ENCODE peak calls at places on chromosomes 3 and 15, in eight cellular contexts. X, N, I, B, O, R, C and S are unnamed samples.

GRCh38 chr15:47897525-47897924 is 180.2 kb downstream of the SEMA6D start:
- DNase-seq in X (no peak), N (no peak), I (no peak), B (no peak), O (no peak), R (no peak), C (no peak), S (no peak)

GRCh38 chr3:188052229-188052965 is 101.6 kb upstream of the LPP start:
- DNase-seq in X (no peak), N (peak), I (peak), B (no peak), O (peak), R (peak), C (peak), S (peak)

GRCh38 chr3:121748638-121749275 is 784 bp downstream of the GOLGB1 start:
- DNase-seq in X (no peak), N (peak), I (peak), B (no peak), O (no peak), R (peak), C (peak), S (no peak)

GRCh38 chr3:61645148-61645547 is 83.8 kb downstream of the PTPRG start:
- DNase-seq in X (no peak), N (no peak), I (no peak), B (no peak), O (no peak), R (no peak), C (no peak), S (no peak)

GRCh38 chr3:56788506-56788905 is 13.2 kb downstream of the ARHGEF3 start:
- DNase-seq in X (no peak), N (no peak), I (no peak), B (no peak), O (no peak), R (no peak), C (no peak), S (no peak)

GRCh38 chr3:127680146-127680661 is 7.5 kb downstream of the ABTB1 start:
- DNase-seq in X (no peak), N (no peak), I (no peak), B (no peak), O (no peak), R (no peak), C (no peak), S (peak)

GRCh38 chr3:5677560-5677959 is 490.1 kb downstream of the EDEM1 start:
- DNase-seq in X (no peak), N (no peak), I (no peak), B (no peak), O (no peak), R (no peak), C (no peak), S (no peak)

GRCh38 chr3:18774319-18774877 is 349.3 kb upstream of the SATB1 start:
- DNase-seq in X (no peak), N (no peak), I (no peak), B (no peak), O (no peak), R (no peak), C (no peak), S (no peak)

GRCh38 chr15:63251701-63252100 is 25.7 kb upstream of the APH1B start:
- DNase-seq in X (no peak), N (no peak), I (no peak), B (no peak), O (no peak), R (no peak), C (no peak), S (no peak)

GRCh38 chr15:101056366-101057334 is 137.5 kb downstream of the LRRK1 start:
- DNase-seq in X (no peak), N (no peak), I (peak), B (no peak), O (no peak), R (peak), C (peak), S (no peak)

GRCh38 chr3:65635661-65636060 is 403.1 kb downstream of the MAGI1 start:
- DNase-seq in X (no peak), N (no peak), I (no peak), B (no peak), O (no peak), R (no peak), C (no peak), S (no peak)

GRCh38 chr3:15295506-15295905 is 36.9 kb downstream of the SH3BP5 start:
- DNase-seq in X (peak), N (no peak), I (peak), B (no peak), O (no peak), R (no peak), C (peak), S (no peak)

GRCh38 chr3:65526656-65527055 is 512.1 kb downstream of the MAGI1 start:
- DNase-seq in X (no peak), N (no peak), I (no peak), B (no peak), O (no peak), R (no peak), C (no peak), S (no peak)

GRCh38 chr3:46664188-46664970 is 29.1 kb downstream of the ALS2CL start:
- DNase-seq in X (no peak), N (peak), I (no peak), B (no peak), O (no peak), R (no peak), C (no peak), S (no peak)

GRCh38 chr3:31077021-31077601 is 182.7 kb upstream of the GADL1 start:
- DNase-seq in X (peak), N (no peak), I (peak), B (no peak), O (no peak), R (peak), C (peak), S (no peak)

GRCh38 chr15:87369269-87369668 is 887.3 kb downstream of the NTRK3 start:
- DNase-seq in X (peak), N (no peak), I (peak), B (no peak), O (no peak), R (no peak), C (peak), S (no peak)

GRCh38 chr15:62119224-62119925 is 45.7 kb downstream of the C2CD4B start:
- DNase-seq in X (peak), N (no peak), I (peak), B (no peak), O (no peak), R (peak), C (peak), S (no peak)

GRCh38 chr3:108527827-108528226 is 17.4 kb upstream of the MYH15 start:
- DNase-seq in X (no peak), N (no peak), I (no peak), B (no peak), O (no peak), R (no peak), C (no peak), S (no peak)

GRCh38 chr3:2713923-2714322 is 396.3 kb downstream of the IL5RA start:
- DNase-seq in X (no peak), N (no peak), I (no peak), B (no peak), O (no peak), R (no peak), C (no peak), S (no peak)

GRCh38 chr15:65641723-65642475 is 20.2 kb downstream of the SLC24A1 start:
- DNase-seq in X (no peak), N (no peak), I (no peak), B (no peak), O (no peak), R (no peak), C (no peak), S (no peak)

GRCh38 chr3:71919572-71919971 is 134.6 kb upstream of the PROK2 start:
- DNase-seq in X (no peak), N (no peak), I (no peak), B (no peak), O (no peak), R (no peak), C (no peak), S (no peak)

GRCh38 chr15:63277893-63278505 is 594 bp downstream of the APH1B start:
- DNase-seq in X (no peak), N (no peak), I (no peak), B (no peak), O (no peak), R (peak), C (no peak), S (no peak)

GRCh38 chr3:112498916-112499315 is 356 bp downstream of the BTLA start:
- DNase-seq in X (no peak), N (no peak), I (no peak), B (no peak), O (no peak), R (no peak), C (no peak), S (no peak)

GRCh38 chr15:56346414-56346813 is 18.8 kb upstream of the TEX9 start:
- DNase-seq in X (no peak), N (no peak), I (no peak), B (no peak), O (no peak), R (no peak), C (no peak), S (no peak)

GRCh38 chr15:69060744-69061143 is 46.2 kb downstream of the NOX5 start:
- DNase-seq in X (no peak), N (no peak), I (no peak), B (no peak), O (no peak), R (no peak), C (no peak), S (no peak)

GRCh38 chr3:9497821-9498565 is 55.6 kb downstream of the LHFPL4 start:
- DNase-seq in X (no peak), N (no peak), I (peak), B (no peak), O (no peak), R (no peak), C (no peak), S (no peak)

GRCh38 chr3:185753354-185753753 is 71.5 kb downstream of the IGF2BP2 start:
- DNase-seq in X (no peak), N (no peak), I (no peak), B (no peak), O (no peak), R (no peak), C (no peak), S (no peak)

GRCh38 chr15:25967120-25967519 is 104.0 kb upstream of the ATP10A start:
- DNase-seq in X (no peak), N (no peak), I (peak), B (no peak), O (no peak), R (no peak), C (no peak), S (no peak)

GRCh38 chr3:125398952-125399351 is 23.8 kb upstream of the ZNF148 start:
- DNase-seq in X (no peak), N (no peak), I (no peak), B (no peak), O (no peak), R (peak), C (no peak), S (no peak)

GRCh38 chr3:42117175-42118008 is 26.2 kb downstream of the TRAK1 start:
- DNase-seq in X (no peak), N (peak), I (peak), B (no peak), O (peak), R (peak), C (peak), S (peak)

GRCh38 chr3:181610083-181610972 is 101.4 kb upstream of the SOX2 start:
- DNase-seq in X (no peak), N (no peak), I (no peak), B (no peak), O (no peak), R (no peak), C (no peak), S (no peak)
- H3K4me3 ChIP-seq in X (no peak), N (no peak), I (no peak), B (no peak), O (no peak), R (no peak), C (no peak), S (no peak)

GRCh38 chr3:171028779-171029232 is 2.3 kb upstream of the SLC2A2 start:
- DNase-seq in X (peak), N (no peak), I (peak), B (no peak), O (no peak), R (peak), C (peak), S (no peak)
- H3K4me3 ChIP-seq in X (peak), N (peak), I (peak), B (peak), O (peak), R (no peak), C (peak), S (peak)

GRCh38 chr3:195105841-195106417 is 165.0 kb downstream of the XXYLT1 start:
- DNase-seq in X (no peak), N (no peak), I (no peak), B (no peak), O (no peak), R (no peak), C (no peak), S (no peak)
- H3K4me3 ChIP-seq in X (no peak), N (no peak), I (peak), B (peak), O (no peak), R (no peak), C (no peak), S (no peak)

DNA sequence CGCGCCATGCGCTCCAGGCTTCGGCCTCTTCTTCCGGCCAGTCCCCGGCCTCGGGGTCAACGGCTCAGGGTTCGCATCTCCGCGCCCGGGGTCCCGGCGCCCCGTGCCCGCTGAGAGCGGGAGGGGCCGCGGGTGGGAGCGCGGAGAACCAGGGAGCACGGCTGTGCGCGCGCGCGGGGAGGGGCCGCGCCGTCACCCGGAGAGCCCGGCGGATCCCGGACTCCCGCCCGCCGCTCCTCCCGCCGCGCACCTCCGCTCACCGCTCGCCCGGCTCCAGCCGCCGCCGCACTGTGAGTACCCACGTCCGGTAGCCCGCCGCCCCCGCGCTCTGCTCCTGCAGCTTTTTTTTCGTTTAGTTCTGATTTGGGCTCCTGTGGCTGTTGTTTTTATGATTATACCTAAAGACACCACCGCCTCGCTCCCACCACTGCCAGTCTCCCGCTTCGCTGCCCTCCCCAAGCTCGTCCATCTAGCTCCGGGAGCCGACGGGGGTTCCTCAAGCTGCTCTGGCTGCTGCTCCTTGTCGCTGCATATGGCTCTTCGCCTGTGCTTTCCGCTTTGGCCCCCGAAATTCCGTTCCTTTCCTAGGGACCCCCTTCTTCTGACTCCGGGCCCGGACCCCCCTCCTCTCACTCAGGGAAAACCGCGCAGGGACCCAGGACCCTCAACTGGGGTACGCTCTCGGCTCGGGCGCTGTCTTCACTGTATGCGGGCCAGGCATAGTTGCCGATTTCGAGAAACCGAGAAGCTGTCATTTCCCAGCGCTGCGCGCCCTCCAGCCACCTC is 1.7 kb upstream of the SKOR1 start:
- DNase-seq in X (no peak), N (no peak), I (no peak), B (no peak), O (no peak), R (no peak), C (no peak), S (no peak)
- H3K4me3 ChIP-seq in X (no peak), N (peak), I (no peak), B (peak), O (no peak), R (no peak), C (no peak), S (peak)